ENCODE peak calls at places on chromosomes 13 and 19, in six cellular contexts. S is K562, R is GM12892, X is HepG2, Y is GM12878, W is H1. L is an unnamed sample.
A peak's percentile ranks its signal among the peaks of the same experiment; 100 is the strongest.

GRCh38 chr19:10620786-10621185 is 4.6 kb upstream of the SLC44A2 start:
- DNase-seq in S (no peak), R (no peak), X (no peak), Y (no peak), W (no peak), L (no peak)

GRCh38 chr19:38727868-38728660 is 16.2 kb downstream of the CAPN12 start:
- DNase-seq in S (peak; percentile 69), R (no peak), X (no peak), Y (no peak), W (no peak), L (no peak)

GRCh38 chr13:47213057-47213456 is 316.2 kb upstream of the HTR2A start:
- DNase-seq in S (no peak), R (no peak), X (no peak), Y (no peak), W (no peak), L (no peak)

GRCh38 chr13:52454459-52454824 is 836 bp upstream of the CKAP2 start:
- DNase-seq in S (no peak), R (peak; percentile 12), X (no peak), Y (peak; percentile 69), W (no peak), L (no peak)

GRCh38 chr19:28351761-28352160 is 861.2 kb downstream of the UQCRFS1 start:
- DNase-seq in S (no peak), R (no peak), X (no peak), Y (no peak), W (no peak), L (no peak)

GRCh38 chr19:39398297-39398864 is 7.2 kb downstream of the MED29 start:
- DNase-seq in S (no peak), R (no peak), X (peak; percentile 36), Y (no peak), W (no peak), L (no peak)

GRCh38 chr19:33125929-33126388 is 6.0 kb upstream of the WDR88 start:
- DNase-seq in S (peak; percentile 71), R (peak; percentile 56), X (peak; percentile 36), Y (peak; percentile 16), W (no peak), L (peak; percentile 71)

GRCh38 chr13:112687836-112688559 is 1.8 kb upstream of the ATP11A start:
- DNase-seq in S (no peak), R (no peak), X (no peak), Y (no peak), W (no peak), L (no peak)

GRCh38 chr19:12796146-12797071 is 5.1 kb downstream of the JUNB start:
- DNase-seq in S (peak; percentile 51), R (no peak), X (peak; percentile 68), Y (no peak), W (no peak), L (no peak)

GRCh38 chr19:2476451-2477140 is 669 bp downstream of the GADD45B start:
- DNase-seq in S (peak; percentile 72), R (no peak), X (no peak), Y (no peak), W (no peak), L (no peak)

GRCh38 chr19:2478756-2479555 is 3.0 kb downstream of the GADD45B start:
- DNase-seq in S (no peak), R (peak; percentile 53), X (no peak), Y (no peak), W (no peak), L (no peak)

GRCh38 chr19:2477141-2477710 is 1.3 kb downstream of the GADD45B start:
- DNase-seq in S (no peak), R (no peak), X (no peak), Y (no peak), W (no peak), L (no peak)

GRCh38 chr19:2478324-2478755 is 2.4 kb downstream of the GADD45B start:
- DNase-seq in S (no peak), R (no peak), X (no peak), Y (no peak), W (no peak), L (no peak)

DNA sequence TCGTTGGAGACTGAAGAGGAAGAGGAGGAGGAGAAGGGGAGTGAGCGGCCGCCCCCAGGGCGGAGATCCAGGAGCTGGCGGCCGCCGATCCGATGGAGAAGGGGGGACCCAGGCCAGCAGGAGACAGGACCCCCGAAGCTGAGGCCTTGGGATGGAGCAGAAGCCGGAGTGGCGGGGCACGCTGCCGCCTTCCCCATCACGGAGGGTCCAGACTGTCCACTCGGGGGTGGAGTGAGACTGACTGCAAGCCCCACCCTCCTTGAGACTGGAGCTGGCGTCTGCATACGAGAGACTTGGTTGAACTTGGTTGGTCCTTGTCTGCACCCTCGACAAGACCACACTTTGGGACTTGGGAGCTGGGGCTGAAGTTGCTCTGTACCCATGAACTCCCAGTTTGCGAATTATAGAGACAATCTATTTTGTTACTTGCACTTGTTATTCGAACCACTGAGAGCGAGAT is 1.8 kb downstream of the GADD45B start:
- DNase-seq in S (no peak), R (no peak), X (no peak), Y (no peak), W (no peak), L (no peak)
- TF ChIP-seq POLR2AphosphoS5 in S (no peak), R (peak; percentile 87), X (no peak), Y (peak; percentile 78), W (no peak), L (peak; percentile 81)

GRCh38 chr19:19562665-19563347 is 24.7 kb downstream of the CILP2 start:
- DNase-seq in S (no peak), R (no peak), X (no peak), Y (no peak), W (no peak), L (no peak)

GRCh38 chr19:19561946-19562664 is 24.0 kb downstream of the CILP2 start:
- DNase-seq in S (no peak), R (no peak), X (no peak), Y (no peak), W (no peak), L (no peak)

GRCh38 chr19:19559942-19560341 is 21.9 kb downstream of the CILP2 start:
- DNase-seq in S (no peak), R (no peak), X (no peak), Y (no peak), W (no peak), L (no peak)

GRCh38 chr19:19558055-19558454 is 20.0 kb downstream of the CILP2 start:
- DNase-seq in S (no peak), R (no peak), X (no peak), Y (no peak), W (no peak), L (no peak)

GRCh38 chr19:19558636-19559035 is 20.6 kb downstream of the CILP2 start:
- DNase-seq in S (no peak), R (no peak), X (no peak), Y (no peak), W (no peak), L (no peak)
- TF ChIP-seq TAF1 in S (no peak), R (no peak), X (no peak), Y (no peak), W (no peak), L (no peak)

GRCh38 chr19:18919086-18919894 is at the start of the genes COPE and DDX49:
- DNase-seq in S (peak; percentile 97), R (peak; percentile 97), X (peak; percentile 100), Y (peak; percentile 100), W (peak; percentile 97), L (peak; percentile 98)
- TF ChIP-seq POLR2A in S (peak; percentile 95), R (peak; percentile 87), X (peak; percentile 96), Y (peak; percentile 94), W (no peak), L (peak; percentile 94)

GRCh38 chr13:110334841-110335490 is 27.9 kb downstream of the COL4A2 start:
- DNase-seq in S (no peak), R (no peak), X (no peak), Y (no peak), W (no peak), L (no peak)

GRCh38 chr13:110336108-110336507 is 29.0 kb downstream of the COL4A2 start:
- DNase-seq in S (no peak), R (no peak), X (no peak), Y (no peak), W (no peak), L (no peak)

GRCh38 chr13:110337287-110337686 is 30.2 kb downstream of the COL4A2 start:
- DNase-seq in S (no peak), R (no peak), X (no peak), Y (no peak), W (no peak), L (no peak)

GRCh38 chr13:110338441-110339101 is 31.5 kb downstream of the COL4A2 start:
- DNase-seq in S (no peak), R (no peak), X (no peak), Y (no peak), W (no peak), L (no peak)

DNA sequence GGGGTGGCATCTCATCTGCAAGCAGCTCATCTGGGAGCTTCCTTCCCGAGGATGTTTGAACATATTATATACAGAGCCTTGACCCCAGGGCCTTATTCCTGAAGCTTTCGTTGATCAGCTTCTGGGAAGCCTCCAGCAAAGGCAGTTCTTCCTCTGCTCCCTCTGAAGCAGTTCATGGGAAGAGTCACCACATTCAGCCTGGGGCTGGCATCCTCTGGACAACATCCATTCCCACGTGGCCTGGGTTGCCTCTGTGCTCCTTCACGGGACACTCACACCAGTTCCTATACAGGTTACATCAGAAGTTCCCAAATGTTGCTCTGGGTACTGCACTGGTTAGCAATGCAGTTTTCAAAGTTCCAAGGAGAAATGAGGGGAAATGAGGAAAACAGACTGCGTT is 29.6 kb downstream of the COL4A2 start:
- DNase-seq in S (no peak), R (no peak), X (no peak), Y (no peak), W (no peak), L (no peak)
- TF ChIP-seq POLR2AphosphoS5 in S (no peak), R (no peak), X (no peak), Y (no peak), W (no peak), L (no peak)

GRCh38 chr19:6239871-6240676 is 39.7 kb downstream of the MLLT1 start:
- DNase-seq in S (peak; percentile 46), R (no peak), X (no peak), Y (no peak), W (no peak), L (peak; percentile 6)
- TF ChIP-seq TAF1 in S (no peak), R (no peak), X (no peak), Y (no peak), W (no peak), L (no peak)

DNA sequence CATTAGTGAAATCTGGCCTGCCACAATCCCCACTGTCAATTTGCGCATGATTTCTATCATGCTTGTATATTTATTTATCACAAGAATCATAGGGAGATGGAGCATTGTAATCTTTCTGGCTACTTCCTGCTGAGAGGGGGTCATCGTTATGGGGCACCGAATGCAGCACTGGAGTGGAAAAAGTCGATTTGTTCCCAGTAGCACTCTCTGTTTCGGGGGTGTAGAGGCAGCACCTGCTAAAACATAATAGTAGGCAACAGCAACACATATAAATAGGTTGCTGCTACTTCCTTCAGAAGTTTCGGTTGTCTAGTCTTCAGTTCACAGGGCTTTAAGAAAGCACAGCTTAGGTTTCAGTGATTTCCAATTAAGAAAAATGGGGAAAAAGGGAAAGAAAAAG is 23.4 kb upstream of the CEACAM21 start:
- DNase-seq in S (no peak), R (no peak), X (no peak), Y (peak; percentile 79), W (no peak), L (no peak)
- TF ChIP-seq POLR2A in S (no peak), R (peak; percentile 43), X (no peak), Y (no peak), W (no peak), L (peak; percentile 45)

GRCh38 chr19:3068071-3068470 is 5.8 kb upstream of the TLE5 start:
- DNase-seq in S (no peak), R (no peak), X (no peak), Y (no peak), W (no peak), L (no peak)
- TF ChIP-seq POLR2AphosphoS5 in S (no peak), R (no peak), X (no peak), Y (no peak), W (no peak), L (no peak)